ENCODE peak calls at places on chromosome 10, in four cellular contexts. One of them, this sample, is unnamed.

GRCh38 chr10:83961620-83962019 is 177.7 kb upstream of the GHITM start:
- DNase-seq in NCI-H1092: no peak
- DNase-seq in H7: peak
- DNase-seq in CD8-positive, alpha-beta T cell: no peak
- DNase-seq in this sample: no peak

GRCh38 chr10:55233505-55233904 is 432.5 kb upstream of the PCDH15 start:
- DNase-seq in NCI-H1092: no peak
- DNase-seq in H7: no peak
- DNase-seq in CD8-positive, alpha-beta T cell: no peak
- DNase-seq in this sample: no peak

GRCh38 chr10:20407421-20407820 is 489.7 kb downstream of the NEBL start:
- DNase-seq in CD8-positive, alpha-beta T cell: no peak
- DNase-seq in H7: no peak
- DNase-seq in NCI-H1092: no peak
- DNase-seq in this sample: no peak

GRCh38 chr10:70604106-70604505 is 1.6 kb upstream of the PRF1 start:
- DNase-seq in H7: no peak
- DNase-seq in CD8-positive, alpha-beta T cell: no peak
- DNase-seq in NCI-H1092: no peak
- DNase-seq in this sample: no peak

GRCh38 chr10:43036581-43037428 is 40.1 kb upstream of the RET start:
- DNase-seq in CD8-positive, alpha-beta T cell: no peak
- DNase-seq in H7: peak
- DNase-seq in NCI-H1092: no peak
- DNase-seq in this sample: no peak

GRCh38 chr10:79403441-79404230 is 41.8 kb downstream of the ZCCHC24 start:
- DNase-seq in NCI-H1092: no peak
- DNase-seq in CD8-positive, alpha-beta T cell: no peak
- DNase-seq in H7: peak
- DNase-seq in this sample: peak

GRCh38 chr10:68096913-68097509 is 12.3 kb upstream of the MYPN start:
- DNase-seq in CD8-positive, alpha-beta T cell: no peak
- DNase-seq in H7: peak
- DNase-seq in NCI-H1092: no peak
- DNase-seq in this sample: peak

GRCh38 chr10:26528715-26529393 is 90.7 kb downstream of the APBB1IP start:
- DNase-seq in NCI-H1092: no peak
- DNase-seq in H7: no peak
- DNase-seq in CD8-positive, alpha-beta T cell: no peak
- DNase-seq in this sample: no peak